ENCODE peak calls at places on chromosomes 12 and 14, in seven cellular contexts. Y, M, J, I, E, Q and D are unnamed samples.
A peak's percentile ranks its signal among the peaks of the same experiment; 100 is the strongest.

GRCh38 chr12:94148841-94149780 is 734 bp downstream of the PLXNC1 start:
- DNase-seq in Y (peak; percentile 23), M (peak; percentile 60), J (peak; percentile 70), I (peak; percentile 58), E (peak; percentile 48), Q (no peak), D (peak; percentile 77)

GRCh38 chr12:110287986-110288385 is 6.9 kb downstream of the ATP2A2 start:
- DNase-seq in Y (no peak), M (no peak), J (no peak), I (no peak), E (no peak), Q (no peak), D (no peak)

GRCh38 chr12:44589697-44590096 is 286.4 kb downstream of the NELL2 start:
- DNase-seq in Y (no peak), M (no peak), J (peak; percentile 16), I (no peak), E (peak; percentile 3), Q (no peak), D (no peak)

GRCh38 chr12:6821674-6822433 is at the start of gene GPR162:
- DNase-seq in Y (peak; percentile 48), M (peak; percentile 74), J (peak; percentile 84), I (peak; percentile 70), E (no peak), Q (no peak), D (peak; percentile 91)

GRCh38 chr12:131121705-131122405 is 168.1 kb downstream of the ADGRD1 start:
- DNase-seq in Y (no peak), M (no peak), J (peak; percentile 49), I (no peak), E (no peak), Q (no peak), D (peak; percentile 38)

GRCh38 chr14:71089974-71090373 is 182.7 kb downstream of the PCNX1 start:
- DNase-seq in Y (peak; percentile 49), M (no peak), J (no peak), I (no peak), E (no peak), Q (no peak), D (no peak)

GRCh38 chr14:82626156-82627055 is 1092.8 kb upstream of the SEL1L start:
- DNase-seq in Y (no peak), M (no peak), J (no peak), I (no peak), E (no peak), Q (no peak), D (no peak)

GRCh38 chr14:50067723-50068495 is 48.5 kb downstream of the VCPKMT start:
- DNase-seq in Y (peak; percentile 81), M (no peak), J (peak; percentile 22), I (no peak), E (no peak), Q (no peak), D (no peak)

GRCh38 chr14:21109377-21110260 is 8.8 kb downstream of the TMEM253 start:
- DNase-seq in Y (no peak), M (no peak), J (peak; percentile 79), I (no peak), E (no peak), Q (no peak), D (no peak)

GRCh38 chr12:109763201-109763841 is 49.7 kb downstream of the FAM222A start:
- DNase-seq in Y (peak; percentile 58), M (peak; percentile 65), J (peak; percentile 56), I (no peak), E (peak; percentile 31), Q (no peak), D (peak; percentile 31)

GRCh38 chr12:114003286-114003685 is 37.2 kb upstream of the RBM19 start:
- DNase-seq in Y (no peak), M (no peak), J (no peak), I (no peak), E (no peak), Q (no peak), D (no peak)

GRCh38 chr12:107115119-107115518 is 21.8 kb upstream of the CRY1 start:
- DNase-seq in Y (no peak), M (no peak), J (no peak), I (no peak), E (no peak), Q (no peak), D (no peak)

GRCh38 chr12:49131973-49132461 is 822 bp upstream of the TUBA1B start:
- DNase-seq in Y (peak; percentile 50), M (peak; percentile 77), J (peak; percentile 30), I (no peak), E (no peak), Q (no peak), D (no peak)

GRCh38 chr12:65121049-65121955 is at the start of gene WIF1:
- DNase-seq in Y (no peak), M (no peak), J (peak; percentile 73), I (peak; percentile 44), E (peak; percentile 12), Q (peak; percentile 56), D (peak; percentile 89)

GRCh38 chr14:99213101-99213500 is 58.9 kb downstream of the BCL11B start:
- DNase-seq in Y (no peak), M (no peak), J (no peak), I (no peak), E (no peak), Q (no peak), D (no peak)

GRCh38 chr14:99077076-99077843 is 194.7 kb downstream of the BCL11B start:
- DNase-seq in Y (no peak), M (no peak), J (no peak), I (no peak), E (no peak), Q (no peak), D (no peak)

GRCh38 chr12:23534196-23534595 is 415.3 kb downstream of the SOX5 start:
- DNase-seq in Y (no peak), M (no peak), J (no peak), I (no peak), E (no peak), Q (no peak), D (no peak)

GRCh38 chr12:82524636-82525035 is 162.1 kb upstream of the TMTC2 start:
- DNase-seq in Y (no peak), M (no peak), J (no peak), I (no peak), E (no peak), Q (no peak), D (no peak)

GRCh38 chr14:50055461-50056228 is 60.7 kb downstream of the VCPKMT start:
- DNase-seq in Y (no peak), M (no peak), J (no peak), I (no peak), E (peak; percentile 17), Q (no peak), D (no peak)

GRCh38 chr12:109764776-109765492 is 51.3 kb downstream of the FAM222A start:
- DNase-seq in Y (no peak), M (no peak), J (no peak), I (no peak), E (no peak), Q (no peak), D (peak; percentile 28)

GRCh38 chr14:105398044-105398725 is at the start of gene TEX22:
- DNase-seq in Y (peak; percentile 64), M (peak; percentile 65), J (peak; percentile 69), I (peak; percentile 39), E (peak; percentile 66), Q (peak; percentile 43), D (peak; percentile 77)

GRCh38 chr12:32126720-32127119 is 20.1 kb downstream of the BICD1 start:
- DNase-seq in Y (peak; percentile 92), M (peak; percentile 72), J (no peak), I (no peak), E (peak; percentile 80), Q (no peak), D (no peak)

GRCh38 chr12:123963829-123964228 is 8.8 kb downstream of the CCDC92 start:
- DNase-seq in Y (no peak), M (no peak), J (no peak), I (no peak), E (no peak), Q (no peak), D (no peak)
- H2BK5ac ChIP-seq in Y (no peak overlapping the region), M (no peak overlapping the region), J (no peak overlapping the region), I (no peak overlapping the region), E (no peak overlapping the region), Q (no peak overlapping the region), D (no peak overlapping the region)

GRCh38 chr12:9856154-9856553 is 13.0 kb downstream of the CLEC2B start:
- DNase-seq in Y (no peak), M (no peak), J (no peak), I (no peak), E (no peak), Q (no peak), D (no peak)
- H4K8ac ChIP-seq in Y (no peak overlapping the region), M (no peak overlapping the region), J (no peak overlapping the region), I (no peak overlapping the region), E (no peak overlapping the region), Q (no peak overlapping the region), D (no peak overlapping the region)

DNA sequence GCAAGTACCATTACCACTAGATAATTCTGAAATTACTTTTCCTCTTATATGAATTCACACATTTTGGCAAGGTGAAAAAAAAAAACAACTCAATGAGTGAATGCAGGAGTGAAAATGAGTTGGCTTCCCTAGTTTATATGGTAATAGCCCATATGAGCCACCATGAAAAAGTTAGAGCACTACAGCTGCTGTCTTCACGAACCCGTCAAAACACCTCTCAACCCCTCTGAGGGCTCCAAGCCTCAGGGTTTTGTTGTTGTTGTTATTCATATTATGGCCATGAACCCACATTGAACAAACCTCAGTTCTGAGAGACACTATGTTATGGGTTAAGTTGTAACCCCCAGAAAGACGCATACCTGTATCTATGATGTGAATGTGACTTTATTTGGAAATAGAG is 289.9 kb upstream of the CAND1 start:
- DNase-seq in Y (no peak), M (no peak), J (no peak), I (no peak), E (no peak), Q (no peak), D (no peak)
- H2BK5ac ChIP-seq in Y (no peak overlapping the region), M (no peak overlapping the region), J (no peak overlapping the region), I (no peak overlapping the region), E (no peak overlapping the region), Q (no peak overlapping the region), D (no peak overlapping the region)

GRCh38 chr12:75976913-75977312 is 54.7 kb downstream of the PHLDA1 start:
- DNase-seq in Y (no peak), M (no peak), J (no peak), I (no peak), E (no peak), Q (no peak), D (no peak)

GRCh38 chr12:75979181-75979580 is 52.4 kb downstream of the PHLDA1 start:
- DNase-seq in Y (peak; percentile 66), M (peak; percentile 83), J (no peak), I (no peak), E (no peak), Q (no peak), D (no peak)

GRCh38 chr12:75977590-75977951 is 54.0 kb downstream of the PHLDA1 start:
- DNase-seq in Y (no peak), M (no peak), J (no peak), I (no peak), E (no peak), Q (no peak), D (no peak)

GRCh38 chr12:75978677-75979076 is 52.9 kb downstream of the PHLDA1 start:
- DNase-seq in Y (no peak), M (no peak), J (no peak), I (no peak), E (no peak), Q (no peak), D (no peak)

GRCh38 chr12:75977952-75978671 is 53.5 kb downstream of the PHLDA1 start:
- DNase-seq in Y (peak; percentile 100), M (peak; percentile 100), J (peak; percentile 92), I (peak; percentile 33), E (peak; percentile 97), Q (peak; percentile 43), D (no peak)
- H4K8ac ChIP-seq in Y (peak overlapping the region; percentile 96), M (peak overlapping the region; percentile 33), J (no peak overlapping the region), I (no peak overlapping the region), E (no peak overlapping the region), Q (no peak overlapping the region), D (no peak overlapping the region)